ENCODE peak calls at places on chromosomes 4 and X, in ten cellular contexts. A is SK-N-SH, C is DND-41, V is cardiac muscle cell, J is heart right ventricle, B is vagina, M is HCT116, W is A549, Z is tibial artery, P is heart left ventricle. D is an unnamed sample. For H3K4me1, the result is how much of the 10 kb centered on the place peaks cover.

GRCh38 chr4:140267576-140267975 is 105.9 kb upstream of the SCOC start:
- DNase-seq in A (no peak), C (no peak), V (no peak), J (no peak), B (no peak), M (no peak), W (no peak), Z (no peak), P (no peak), D (no peak)

GRCh38 chrX:26822448-26822847 is 606.5 kb downstream of the MAGEB5 start:
- DNase-seq in A (no peak), C (no peak), V (no peak), J (no peak), B (no peak), M (peak), W (no peak), Z (no peak), P (no peak), D (no peak)

GRCh38 chrX:110082156-110082555 is 79.2 kb downstream of the TMEM164 start:
- DNase-seq in A (no peak), C (no peak), V (no peak), J (no peak), B (no peak), M (no peak), W (peak), Z (no peak), P (no peak), D (peak)

GRCh38 chr4:107665001-107665400 is 55.0 kb downstream of the PAPSS1 start:
- DNase-seq in A (no peak), C (no peak), V (no peak), J (no peak), B (no peak), M (no peak), W (no peak), Z (no peak), P (no peak), D (no peak)

GRCh38 chr4:4763815-4764202 is 95.7 kb upstream of the MSX1 start:
- DNase-seq in A (no peak), C (no peak), V (no peak), J (no peak), B (no peak), M (peak), W (no peak), Z (no peak), P (no peak), D (no peak)

GRCh38 chr4:127809173-127809800 is 27.2 kb downstream of the HSPA4L start:
- DNase-seq in A (no peak), C (no peak), V (peak), J (no peak), B (no peak), M (no peak), W (peak), Z (no peak), P (no peak), D (no peak)

GRCh38 chr4:95190751-95191436 is 357.9 kb downstream of the UNC5C start:
- DNase-seq in A (peak), C (no peak), V (peak), J (no peak), B (no peak), M (no peak), W (no peak), Z (no peak), P (no peak), D (no peak)

GRCh38 chr4:57265831-57266582 is 155.8 kb upstream of the IGFBP7 start:
- DNase-seq in A (no peak), C (no peak), V (peak), J (peak), B (no peak), M (no peak), W (no peak), Z (no peak), P (peak), D (no peak)

GRCh38 chr4:131370846-131371245 is 1778.2 kb upstream of the PCDH10 start:
- DNase-seq in A (no peak), C (no peak), V (peak), J (no peak), B (no peak), M (no peak), W (no peak), Z (no peak), P (no peak), D (no peak)

GRCh38 chr4:119627267-119628190 is 1.1 kb downstream of the PDE5A start:
- DNase-seq in A (peak), C (no peak), V (peak), J (peak), B (peak), M (peak), W (peak), Z (peak), P (peak), D (peak)

GRCh38 chrX:39782276-39782675 is 315.5 kb downstream of the BCOR start:
- DNase-seq in A (no peak), C (no peak), V (peak), J (no peak), B (no peak), M (no peak), W (no peak), Z (no peak), P (no peak), D (no peak)

GRCh38 chr4:153383131-153383530 is 38.6 kb downstream of the MND1 start:
- DNase-seq in A (no peak), C (no peak), V (no peak), J (no peak), B (no peak), M (no peak), W (no peak), Z (no peak), P (no peak), D (no peak)

GRCh38 chrX:150032742-150033141 is 94.5 kb upstream of the EOLA2 start:
- DNase-seq in A (no peak), C (no peak), V (no peak), J (no peak), B (no peak), M (no peak), W (peak), Z (no peak), P (no peak), D (no peak)

GRCh38 chr4:109833756-109834155 is 6.0 kb downstream of the RRH start:
- DNase-seq in A (no peak), C (no peak), V (no peak), J (no peak), B (no peak), M (no peak), W (no peak), Z (no peak), P (no peak), D (no peak)

GRCh38 chrX:25034889-25035288 is 19.1 kb upstream of the ARX start:
- DNase-seq in A (no peak), C (no peak), V (no peak), J (no peak), B (no peak), M (no peak), W (no peak), Z (no peak), P (no peak), D (no peak)

GRCh38 chr4:43339435-43339834 is 446.9 kb downstream of the GRXCR1 start:
- DNase-seq in A (no peak), C (no peak), V (no peak), J (no peak), B (no peak), M (no peak), W (no peak), Z (no peak), P (no peak), D (no peak)

GRCh38 chr4:126341927-126342326 is 1027.2 kb downstream of the FAT4 start:
- DNase-seq in A (no peak), C (no peak), V (no peak), J (no peak), B (no peak), M (no peak), W (no peak), Z (no peak), P (no peak), D (no peak)

GRCh38 chrX:137234651-137235402 is 201.0 kb upstream of the GPR101 start:
- DNase-seq in A (no peak), C (peak), V (no peak), J (no peak), B (no peak), M (no peak), W (no peak), Z (no peak), P (no peak), D (no peak)

GRCh38 chr4:5888222-5888701 is 4.6 kb downstream of the CRMP1 start:
- DNase-seq in A (peak), C (no peak), V (peak), J (no peak), B (no peak), M (no peak), W (no peak), Z (no peak), P (no peak), D (no peak)

GRCh38 chr4:14853186-14853946 is 148.9 kb upstream of the CPEB2 start:
- DNase-seq in A (no peak), C (no peak), V (no peak), J (no peak), B (no peak), M (no peak), W (peak), Z (no peak), P (no peak), D (no peak)

GRCh38 chr4:168586926-168587325 is 90.1 kb downstream of the PALLD start:
- DNase-seq in A (no peak), C (no peak), V (no peak), J (no peak), B (no peak), M (no peak), W (no peak), Z (no peak), P (no peak), D (no peak)

GRCh38 chrX:49106930-49107329 is 16.6 kb downstream of the GPKOW start:
- DNase-seq in A (peak), C (peak), V (peak), J (no peak), B (no peak), M (no peak), W (peak), Z (no peak), P (peak), D (peak)

GRCh38 chrX:20567108-20567507 is 300.4 kb upstream of the RPS6KA3 start:
- DNase-seq in A (no peak), C (no peak), V (no peak), J (no peak), B (no peak), M (no peak), W (no peak), Z (no peak), P (no peak), D (no peak)

GRCh38 chr4:89119836-89120235 is 8.5 kb downstream of the TIGD2 start:
- DNase-seq in A (no peak), C (no peak), V (no peak), J (no peak), B (no peak), M (no peak), W (no peak), Z (no peak), P (no peak), D (no peak)

GRCh38 chr4:76277667-76278066 is 26.1 kb downstream of the FAM47E start:
- DNase-seq in A (no peak), C (no peak), V (no peak), J (no peak), B (no peak), M (no peak), W (no peak), Z (no peak), P (no peak), D (no peak)

DNA sequence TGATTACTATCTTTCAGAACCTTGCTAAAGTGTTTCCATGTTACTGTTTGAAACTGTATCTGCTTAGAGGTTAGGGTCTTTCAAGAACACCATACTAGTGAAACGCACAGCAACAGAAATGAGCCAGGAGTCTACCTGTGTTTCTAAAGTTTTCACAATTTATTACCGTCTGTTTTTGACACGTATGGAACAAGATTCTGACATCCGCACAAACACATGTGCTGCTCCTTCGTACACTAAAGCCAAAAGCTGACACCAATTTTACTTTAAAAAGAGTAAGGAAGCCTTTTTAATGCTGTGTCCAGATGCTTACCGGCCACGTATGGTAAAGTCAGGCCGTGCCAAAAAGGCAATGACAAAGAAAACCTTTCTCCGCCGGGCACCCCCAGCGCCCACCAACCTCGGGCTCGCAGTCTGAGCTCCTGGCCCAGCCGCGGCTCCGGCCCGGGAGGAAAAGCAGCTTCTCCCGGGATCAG is 532 bp downstream of the RPS4X start:
- DNase-seq in A (no peak), C (no peak), V (no peak), J (peak), B (no peak), M (no peak), W (no peak), Z (no peak), P (no peak), D (peak)
- H3K4me1 ChIP-seq in A (under half), C (under half), V (under half), J (under half), B (under half), M (under half), W (under half), Z (under half), P (under half), D (under half)

GRCh38 chr4:113248320-113248719 is 198.9 kb downstream of the ANK2 start:
- DNase-seq in A (no peak), C (no peak), V (peak), J (no peak), B (no peak), M (peak), W (peak), Z (no peak), P (no peak), D (no peak)
- TF ChIP-seq CTCF in A (peak), C (no peak), V (no peak), J (no peak), B (no peak), M (peak), W (no peak), Z (no peak), P (no peak), D (no peak)

GRCh38 chr4:159267940-159268327 is 165.1 kb downstream of the RAPGEF2 start:
- DNase-seq in A (no peak), C (no peak), V (no peak), J (no peak), B (no peak), M (no peak), W (no peak), Z (no peak), P (no peak), D (no peak)

GRCh38 chr4:159269956-159270355 is 167.1 kb downstream of the RAPGEF2 start:
- DNase-seq in A (no peak), C (no peak), V (no peak), J (no peak), B (no peak), M (no peak), W (no peak), Z (no peak), P (no peak), D (no peak)

GRCh38 chr4:159268607-159269006 is 165.7 kb downstream of the RAPGEF2 start:
- DNase-seq in A (no peak), C (no peak), V (no peak), J (no peak), B (no peak), M (no peak), W (no peak), Z (no peak), P (no peak), D (no peak)

GRCh38 chr4:159267023-159267939 is 164.4 kb downstream of the RAPGEF2 start:
- DNase-seq in A (peak), C (no peak), V (peak), J (no peak), B (no peak), M (no peak), W (no peak), Z (no peak), P (no peak), D (no peak)

DNA sequence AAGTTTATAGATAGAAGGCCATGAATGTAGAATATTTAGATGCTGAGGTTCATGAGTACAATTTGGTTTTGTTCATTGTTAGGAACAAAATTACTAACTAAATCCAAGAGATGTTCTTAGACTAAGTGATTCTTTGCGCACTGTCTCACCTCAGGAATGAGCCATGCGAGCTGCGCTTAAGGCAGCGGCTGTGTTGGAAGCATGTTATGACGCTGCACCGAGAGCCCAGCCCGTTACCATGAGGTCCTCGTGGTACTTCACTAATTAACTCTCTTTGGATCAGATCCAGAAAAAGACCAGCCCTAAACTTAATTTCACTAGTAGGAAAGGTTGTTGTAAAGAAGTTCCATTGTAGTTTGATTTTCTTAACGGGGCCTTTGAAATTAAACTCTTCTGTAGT is 166.3 kb downstream of the RAPGEF2 start:
- DNase-seq in A (peak), C (no peak), V (no peak), J (no peak), B (no peak), M (no peak), W (no peak), Z (no peak), P (no peak), D (no peak)
- H3K4me1 ChIP-seq in A (under half), C (under half), V (under half), J (half or more), B (half or more), M (under half), W (under half), Z (under half), P (under half), D (under half)

GRCh38 chr4:163932504-163932903 is 438.0 kb downstream of the TMA16 start:
- DNase-seq in A (no peak), C (no peak), V (no peak), J (no peak), B (no peak), M (no peak), W (no peak), Z (no peak), P (no peak), D (no peak)

DNA sequence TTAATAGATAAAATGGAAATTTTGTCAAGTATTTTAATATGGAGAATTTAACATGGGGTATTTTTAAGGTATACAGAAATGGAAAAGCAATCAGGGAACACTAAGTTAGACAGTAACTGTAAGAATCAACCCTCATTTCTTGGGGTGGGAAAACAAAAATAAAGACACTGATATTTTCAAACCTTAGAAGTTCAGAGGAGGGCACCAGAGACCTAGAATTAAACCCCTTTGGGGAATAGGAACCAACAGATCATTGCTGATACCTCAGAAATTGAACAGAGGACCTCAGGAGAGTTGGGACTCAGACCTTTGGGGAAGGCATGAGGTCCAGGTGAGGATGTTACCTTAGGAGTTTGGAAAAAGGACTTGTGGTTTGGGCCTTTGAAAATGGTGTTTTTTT is 435.6 kb downstream of the TMA16 start:
- DNase-seq in A (no peak), C (no peak), V (no peak), J (no peak), B (no peak), M (no peak), W (no peak), Z (no peak), P (no peak), D (no peak)
- TF ChIP-seq CTCF in A (no peak), C (no peak), V (no peak), J (no peak), B (no peak), M (no peak), W (no peak), Z (no peak), P (no peak), D (no peak)

DNA sequence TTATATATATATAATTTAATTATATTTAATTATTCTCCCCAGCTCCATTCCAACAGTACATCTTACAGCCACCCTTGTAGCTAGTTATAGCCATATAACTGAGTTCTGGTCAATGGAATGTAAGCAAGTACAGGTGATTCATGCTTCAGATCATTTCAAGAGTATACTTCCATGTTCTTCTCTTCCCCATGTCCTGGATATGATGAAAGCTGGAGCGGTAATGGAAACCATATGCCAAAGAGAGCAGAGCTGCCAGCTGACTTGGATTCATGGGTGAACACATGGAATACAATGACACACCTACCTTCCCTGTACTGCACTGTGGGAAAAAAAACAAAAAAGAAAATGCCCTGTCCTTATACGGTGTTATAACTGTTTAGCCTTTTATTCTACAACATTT is 17.5 kb upstream of the CORIN start:
- DNase-seq in A (no peak), C (no peak), V (no peak), J (no peak), B (no peak), M (no peak), W (no peak), Z (no peak), P (no peak), D (no peak)
- H3K4me1 ChIP-seq in A (under half), C (under half), V (under half), J (under half), B (under half), M (under half), W (under half), Z (under half), P (under half), D (under half)

DNA sequence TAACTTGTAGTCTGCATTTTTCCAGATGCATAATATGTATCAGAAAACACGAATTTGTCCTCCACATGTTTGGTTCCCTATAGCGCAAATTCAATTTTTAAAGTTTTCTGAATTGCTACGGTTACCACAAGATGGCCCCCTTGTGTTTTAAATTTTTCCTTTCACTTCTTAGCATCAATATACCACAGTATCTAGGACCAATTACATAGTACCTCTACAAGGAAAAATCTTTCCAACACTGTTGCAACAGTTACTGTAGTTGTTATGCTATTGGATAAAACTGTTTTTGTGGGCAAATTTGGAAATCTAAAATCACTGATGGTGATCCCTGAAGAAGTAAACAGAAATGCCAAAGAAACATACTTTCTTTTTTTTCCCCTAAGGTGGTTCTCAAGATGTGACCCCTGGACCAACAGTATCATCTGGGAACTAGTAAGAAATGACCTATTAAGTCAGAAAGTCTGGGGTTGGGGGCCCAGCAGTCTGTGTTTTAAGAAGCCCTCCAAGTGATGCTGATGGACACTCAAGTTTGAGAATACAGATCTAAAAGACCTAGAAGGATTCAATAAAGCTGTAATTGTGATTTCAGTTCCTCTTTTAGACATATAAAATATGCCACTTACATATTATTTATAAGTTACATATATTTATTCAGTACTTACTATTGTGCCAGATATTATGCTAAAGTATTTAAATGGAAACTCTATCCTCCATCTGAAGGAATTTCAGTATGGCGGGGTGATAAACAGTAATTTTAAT is 3.1 kb downstream of the ZGRF1 start:
- DNase-seq in A (peak), C (no peak), V (peak), J (no peak), B (no peak), M (peak), W (peak), Z (no peak), P (no peak), D (no peak)
- TF ChIP-seq CTCF in A (peak), C (peak), V (peak), J (peak), B (peak), M (peak), W (peak), Z (peak), P (peak), D (peak)